ENCODE peak calls at places on chromosomes 4 and X, in six cellular contexts. A, L, O, W, Y and T are unnamed samples.

GRCh38 chrX:132776486-132777210 is 181.8 kb downstream of the HS6ST2 start:
- DNase-seq in A (no peak), L (no peak), O (no peak), W (no peak), Y (no peak), T (no peak)

GRCh38 chr4:114040319-114041116 is 61.1 kb upstream of the ARSJ start:
- DNase-seq in A (no peak), L (no peak), O (no peak), W (no peak), Y (peak), T (no peak)

GRCh38 chr4:83010522-83011318 is at the start of gene LIN54:
- DNase-seq in A (peak), L (peak), O (peak), W (peak), Y (peak), T (peak)

GRCh38 chrX:24956828-24957227 is 58.9 kb downstream of the ARX start:
- DNase-seq in A (no peak), L (no peak), O (no peak), W (no peak), Y (no peak), T (peak)

GRCh38 chr4:118865091-118865708 is 23.5 kb upstream of the SYNPO2 start:
- DNase-seq in A (peak), L (no peak), O (no peak), W (peak), Y (peak), T (peak)

GRCh38 chrX:16892504-16893362 is 22.6 kb upstream of the RBBP7 start:
- DNase-seq in A (peak), L (peak), O (peak), W (peak), Y (peak), T (peak)

GRCh38 chr4:124420166-124420695 is 292.3 kb downstream of the ANKRD50 start:
- DNase-seq in A (no peak), L (no peak), O (no peak), W (no peak), Y (no peak), T (no peak)

GRCh38 chrX:154402622-154403127 is 4.5 kb downstream of the RPL10 start:
- DNase-seq in A (no peak), L (no peak), O (no peak), W (no peak), Y (no peak), T (no peak)

GRCh38 chr4:124279741-124280140 is 432.8 kb downstream of the ANKRD50 start:
- DNase-seq in A (no peak), L (no peak), O (no peak), W (no peak), Y (no peak), T (no peak)

GRCh38 chrX:153853902-153854267 is 23.5 kb upstream of the PDZD4 start:
- DNase-seq in A (no peak), L (no peak), O (peak), W (no peak), Y (no peak), T (no peak)

GRCh38 chr4:82560853-82561744 is 689 bp downstream of the TMEM150C start:
- DNase-seq in A (peak), L (no peak), O (no peak), W (peak), Y (no peak), T (peak)

GRCh38 chr4:40395908-40396806 is 61.0 kb downstream of the CHRNA9 start:
- DNase-seq in A (no peak), L (peak), O (no peak), W (no peak), Y (no peak), T (no peak)

GRCh38 chrX:40644175-40644574 is 3.2 kb downstream of the CXorf38 start:
- DNase-seq in A (no peak), L (no peak), O (no peak), W (no peak), Y (no peak), T (peak)

GRCh38 chrX:40646489-40647306 is 663 bp downstream of the CXorf38 start:
- DNase-seq in A (no peak), L (peak), O (peak), W (peak), Y (peak), T (no peak)

GRCh38 chrX:40651620-40652223 is 4.4 kb upstream of the CXorf38 start:
- DNase-seq in A (peak), L (peak), O (peak), W (peak), Y (peak), T (peak)

GRCh38 chrX:40644821-40645358 is 2.5 kb downstream of the CXorf38 start:
- DNase-seq in A (no peak), L (peak), O (peak), W (no peak), Y (peak), T (peak)

DNA sequence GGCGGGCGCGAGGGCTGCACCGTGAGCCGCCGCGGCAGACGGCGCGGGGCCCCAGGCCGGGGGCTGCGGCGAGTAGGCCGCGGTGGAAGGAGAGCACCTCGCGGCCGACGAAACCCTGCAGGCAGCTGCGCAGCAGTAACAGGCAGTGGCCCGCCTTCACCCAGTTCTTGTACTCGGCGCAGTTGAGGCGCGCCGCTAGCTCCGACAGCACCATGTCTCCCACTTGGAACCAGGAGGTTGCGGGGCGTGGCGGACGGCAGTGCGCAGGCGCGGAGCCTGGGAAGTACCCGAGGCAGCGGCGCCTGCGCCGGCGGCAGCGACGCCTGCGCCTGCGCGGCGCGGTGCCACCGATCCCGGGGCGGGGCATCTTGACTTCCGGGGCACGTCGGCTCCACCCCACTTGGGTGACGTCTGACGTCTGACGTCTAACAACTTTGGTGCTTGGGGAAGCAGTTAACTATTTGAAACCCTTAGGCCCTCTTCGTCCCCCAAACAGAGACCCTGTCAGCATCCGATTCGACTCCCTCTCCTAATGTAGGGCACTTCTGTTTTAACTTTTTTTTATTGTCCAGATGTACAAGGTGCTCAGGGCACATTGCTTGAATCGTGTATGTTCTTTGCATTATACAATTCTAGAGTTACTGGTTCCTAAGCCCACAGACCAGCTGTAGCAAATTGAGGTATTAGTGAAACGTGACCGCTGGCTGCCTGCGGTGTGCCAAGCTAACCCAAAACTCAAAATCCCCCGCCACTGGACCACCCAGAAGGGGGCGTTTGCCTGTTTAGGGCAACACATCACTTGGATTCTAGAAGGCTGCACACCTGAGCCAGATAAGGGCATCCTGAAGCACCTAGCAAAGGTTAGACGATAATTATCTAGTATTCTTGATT is at the start of gene CXorf38:
- DNase-seq in A (peak), L (peak), O (peak), W (peak), Y (peak), T (peak)
- TF ChIP-seq CTCF in A (peak), L (no peak), O (no peak), W (no peak), Y (no peak), T (no peak)

GRCh38 chr4:30882443-30882842 is 162.3 kb downstream of the PCDH7 start:
- DNase-seq in A (no peak), L (no peak), O (no peak), W (no peak), Y (no peak), T (no peak)
- TF ChIP-seq CTCF in A (no peak), L (no peak), O (no peak), W (no peak), Y (no peak), T (no peak)

DNA sequence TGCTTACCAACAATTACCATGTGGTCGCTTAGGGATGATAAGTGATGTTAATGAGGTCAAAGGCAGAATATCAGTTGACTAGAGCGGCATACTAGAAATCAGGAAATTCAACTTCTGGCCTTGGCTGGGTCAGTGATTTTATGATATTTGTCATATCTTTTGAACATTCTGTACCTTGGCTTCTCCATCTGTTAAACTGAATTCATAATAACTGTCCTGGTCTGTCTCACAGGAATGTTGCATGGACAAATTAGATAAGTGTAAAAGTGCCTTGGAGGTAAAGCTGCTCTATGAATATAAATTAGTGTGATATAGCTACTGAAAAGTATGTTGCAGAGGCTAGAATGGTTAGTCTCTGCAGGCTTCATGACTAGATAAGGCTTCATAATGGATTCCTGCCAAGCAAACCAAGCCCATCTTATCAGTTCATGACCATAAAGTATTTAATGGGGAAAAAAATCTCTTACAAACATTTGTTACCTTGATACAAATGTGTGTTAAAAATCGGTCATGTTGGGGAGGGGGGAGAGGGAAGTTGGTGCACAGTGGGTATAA is 104.6 kb upstream of the BMPR1B start:
- DNase-seq in A (no peak), L (no peak), O (no peak), W (no peak), Y (no peak), T (no peak)
- TF ChIP-seq CTCF in A (no peak), L (no peak), O (no peak), W (no peak), Y (no peak), T (no peak)

DNA sequence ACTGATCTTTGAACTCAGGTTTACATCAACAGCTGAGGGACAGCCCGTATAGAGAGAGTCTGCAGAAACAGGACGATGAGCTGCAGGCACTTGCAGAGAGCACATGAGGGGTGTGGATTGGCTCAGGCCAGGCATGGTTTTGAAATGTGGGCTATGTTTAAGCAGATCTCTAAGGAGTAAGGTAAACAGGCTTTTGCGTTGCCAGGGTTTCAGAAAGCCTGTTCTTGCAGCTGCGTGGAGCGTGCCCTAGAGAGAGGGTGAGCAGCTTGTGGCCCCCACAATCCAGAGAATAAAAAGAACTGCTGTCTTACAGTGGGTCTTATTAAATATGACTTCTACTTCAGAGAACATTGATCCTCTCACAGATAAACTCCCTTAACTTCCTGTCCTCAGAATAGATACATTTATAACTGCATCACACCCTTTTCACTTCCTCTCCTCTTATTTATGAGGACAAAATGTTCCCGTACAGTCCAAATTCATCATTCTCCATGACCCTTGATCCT is 64.1 kb downstream of the TMA16 start:
- DNase-seq in A (no peak), L (peak), O (peak), W (no peak), Y (no peak), T (no peak)
- TF ChIP-seq CTCF in A (no peak), L (no peak), O (no peak), W (no peak), Y (no peak), T (no peak)

GRCh38 chr4:128812360-128812958 is 3.0 kb downstream of the JADE1 start:
- DNase-seq in A (peak), L (peak), O (no peak), W (peak), Y (peak), T (peak)

GRCh38 chr4:128811571-128812359 is 2.3 kb downstream of the JADE1 start:
- DNase-seq in A (peak), L (peak), O (peak), W (peak), Y (peak), T (peak)

GRCh38 chr4:128810331-128810870 is 901 bp downstream of the JADE1 start:
- DNase-seq in A (no peak), L (peak), O (peak), W (no peak), Y (peak), T (peak)

GRCh38 chr4:128809477-128810330 is at the start of gene JADE1:
- DNase-seq in A (peak), L (peak), O (peak), W (peak), Y (peak), T (peak)

GRCh38 chr4:128810871-128811570 is 1.5 kb downstream of the JADE1 start:
- DNase-seq in A (peak), L (peak), O (peak), W (peak), Y (peak), T (peak)
- TF ChIP-seq CTCF in A (peak), L (no peak), O (no peak), W (no peak), Y (no peak), T (no peak)

GRCh38 chrX:119398587-119398973 is 556 bp upstream of the SLC25A43 start:
- DNase-seq in A (no peak), L (no peak), O (no peak), W (no peak), Y (peak), T (no peak)

GRCh38 chrX:119402588-119402987 is 3.5 kb downstream of the SLC25A43 start:
- DNase-seq in A (no peak), L (no peak), O (no peak), W (no peak), Y (no peak), T (no peak)

GRCh38 chrX:119398974-119399771 is at the start of gene SLC25A43:
- DNase-seq in A (peak), L (peak), O (peak), W (peak), Y (peak), T (peak)

GRCh38 chrX:119399772-119400101 is 601 bp downstream of the SLC25A43 start:
- DNase-seq in A (no peak), L (no peak), O (no peak), W (peak), Y (no peak), T (peak)

DNA sequence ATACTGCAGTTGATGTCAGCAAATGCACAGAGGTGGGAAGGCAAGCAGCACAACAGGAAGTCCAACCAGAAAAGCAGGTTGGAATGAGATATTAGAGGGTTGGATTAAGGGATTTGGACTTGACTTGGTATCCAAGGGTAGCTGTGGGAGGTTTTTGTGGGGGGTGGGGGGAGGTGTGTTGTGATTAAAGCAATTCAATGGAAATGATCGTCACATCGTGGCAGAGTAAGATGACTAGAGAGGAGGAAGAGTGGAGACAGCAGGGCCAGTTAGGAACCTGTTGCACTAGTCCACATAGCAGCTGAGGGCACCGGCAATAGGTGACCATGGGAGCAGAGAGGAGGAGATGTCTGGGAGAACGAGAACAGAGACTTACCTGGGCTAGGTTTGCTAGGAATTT is 2.4 kb downstream of the SLC25A43 start:
- DNase-seq in A (no peak), L (no peak), O (no peak), W (no peak), Y (no peak), T (no peak)
- TF ChIP-seq CTCF in A (no peak), L (no peak), O (no peak), W (no peak), Y (no peak), T (no peak)

DNA sequence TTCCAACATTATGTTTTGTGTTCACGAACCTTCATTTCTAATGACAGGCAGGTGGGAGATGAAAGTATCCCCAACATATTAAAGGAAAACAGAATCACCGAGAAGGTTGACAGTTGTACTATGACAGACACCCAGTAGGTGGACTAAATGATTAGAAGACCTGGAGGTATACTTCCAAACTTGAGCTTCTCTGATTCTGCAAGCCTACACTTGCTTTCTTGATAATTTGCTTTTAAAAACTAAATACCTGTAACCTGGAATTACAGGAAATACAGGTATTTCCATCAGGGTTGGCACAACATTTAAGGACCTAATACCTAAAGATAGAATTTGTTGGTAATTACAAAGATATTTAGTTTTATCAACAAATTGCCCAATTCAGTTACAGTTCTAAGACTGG is 43.4 kb downstream of the C4orf51 start:
- DNase-seq in A (no peak), L (no peak), O (no peak), W (no peak), Y (no peak), T (no peak)
- TF ChIP-seq CTCF in A (peak), L (no peak), O (no peak), W (no peak), Y (no peak), T (no peak)

GRCh38 chr4:74933562-74934015 is 673 bp downstream of the PARM1 start:
- DNase-seq in A (peak), L (peak), O (peak), W (no peak), Y (peak), T (peak)
- TF ChIP-seq CTCF in A (no peak), L (no peak), O (no peak), W (no peak), Y (no peak), T (no peak)